ENCODE peak calls at places on chromosomes 3 and 15, in nine cellular contexts. N is RWPE1, C is ascending aorta, G is foreskin fibroblast, O is cardiac muscle cell, E is glutamatergic neuron, Q is heart right ventricle, A is Panc1, Y is B cell. H is an unnamed sample.
A peak's percentile ranks its signal among the peaks of the same experiment; 100 is the strongest.

GRCh38 chr3:123576119-123576518 is 8.7 kb downstream of the HACD2 start:
- DNase-seq in N (no peak), C (no peak), G (peak; percentile 49), O (no peak), E (no peak), Q (no peak), A (no peak), Y (no peak), H (no peak)

GRCh38 chr3:39177708-39178332 is 14.6 kb downstream of the XIRP1 start:
- DNase-seq in N (peak; percentile 88), C (peak; percentile 97), G (peak; percentile 92), O (peak; percentile 67), E (peak; percentile 61), Q (peak; percentile 95), A (no peak), Y (peak; percentile 88), H (peak; percentile 44)

GRCh38 chr3:126956866-126957650 is 25.9 kb upstream of the PLXNA1 start:
- DNase-seq in N (peak; percentile 70), C (no peak), G (no peak), O (no peak), E (peak; percentile 27), Q (no peak), A (no peak), Y (no peak), H (no peak)

GRCh38 chr15:93331545-93332117 is 242.6 kb upstream of the RGMA start:
- DNase-seq in N (no peak), C (no peak), G (no peak), O (peak; percentile 52), E (peak; percentile 46), Q (no peak), A (no peak), Y (no peak), H (no peak)

GRCh38 chr3:127820871-127821853 is 1.2 kb downstream of the MGLL start:
- DNase-seq in N (no peak), C (no peak), G (no peak), O (no peak), E (no peak), Q (no peak), A (no peak), Y (peak; percentile 44), H (no peak)

GRCh38 chr3:57446318-57446841 is 97.8 kb downstream of the DNAH12 start:
- DNase-seq in N (no peak), C (no peak), G (peak; percentile 20), O (no peak), E (no peak), Q (no peak), A (no peak), Y (no peak), H (no peak)

GRCh38 chr15:66986951-66987350 is 78.5 kb upstream of the SMAD3 start:
- DNase-seq in N (no peak), C (no peak), G (no peak), O (no peak), E (no peak), Q (no peak), A (no peak), Y (no peak), H (no peak)

GRCh38 chr15:42069025-42069424 is 25.3 kb downstream of the PLA2G4D start:
- DNase-seq in N (no peak), C (no peak), G (no peak), O (no peak), E (no peak), Q (no peak), A (no peak), Y (no peak), H (no peak)

GRCh38 chr3:11774296-11774877 is 72.3 kb downstream of the TAMM41 start:
- DNase-seq in N (peak; percentile 21), C (no peak), G (peak; percentile 49), O (peak; percentile 48), E (peak; percentile 68), Q (no peak), A (no peak), Y (no peak), H (no peak)
- TF ChIP-seq CTCF in N (no peak), C (no peak), G (peak; percentile 60), O (peak; percentile 55), E (peak; percentile 47), Q (peak; percentile 35), A (peak; percentile 77), Y (no peak), H (no peak)

DNA sequence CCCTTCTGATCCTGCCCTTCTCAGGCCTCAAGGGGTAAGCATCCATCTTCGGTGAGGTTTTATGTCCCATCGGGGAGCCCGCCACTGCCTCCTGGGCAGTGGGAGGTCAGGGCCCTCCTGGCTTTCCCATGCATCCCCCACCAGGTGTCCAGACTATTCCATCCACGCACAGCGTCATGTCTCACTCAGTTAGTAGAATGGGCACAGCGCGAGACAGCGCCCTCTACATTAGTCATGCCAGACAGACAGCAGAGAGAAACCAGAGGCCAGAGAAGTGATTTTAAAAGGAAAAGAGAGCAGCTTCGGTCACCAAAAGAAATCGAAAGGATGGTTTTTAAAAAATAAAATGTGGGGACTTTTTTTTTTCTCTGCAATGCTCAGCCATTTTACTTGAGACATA is 49.8 kb downstream of the ZDHHC3 start:
- DNase-seq in N (no peak), C (no peak), G (no peak), O (no peak), E (no peak), Q (no peak), A (no peak), Y (no peak), H (no peak)
- TF ChIP-seq CTCF in N (no peak), C (no peak), G (no peak), O (no peak), E (no peak), Q (no peak), A (no peak), Y (no peak), H (no peak)

GRCh38 chr15:25691544-25692430 is 171.3 kb downstream of the ATP10A start:
- DNase-seq in N (no peak), C (peak; percentile 59), G (no peak), O (peak; percentile 55), E (no peak), Q (no peak), A (no peak), Y (no peak), H (no peak)
- TF ChIP-seq CTCF in N (no peak), C (peak; percentile 36), G (peak; percentile 41), O (peak; percentile 41), E (no peak), Q (peak; percentile 45), A (no peak), Y (no peak), H (no peak)

DNA sequence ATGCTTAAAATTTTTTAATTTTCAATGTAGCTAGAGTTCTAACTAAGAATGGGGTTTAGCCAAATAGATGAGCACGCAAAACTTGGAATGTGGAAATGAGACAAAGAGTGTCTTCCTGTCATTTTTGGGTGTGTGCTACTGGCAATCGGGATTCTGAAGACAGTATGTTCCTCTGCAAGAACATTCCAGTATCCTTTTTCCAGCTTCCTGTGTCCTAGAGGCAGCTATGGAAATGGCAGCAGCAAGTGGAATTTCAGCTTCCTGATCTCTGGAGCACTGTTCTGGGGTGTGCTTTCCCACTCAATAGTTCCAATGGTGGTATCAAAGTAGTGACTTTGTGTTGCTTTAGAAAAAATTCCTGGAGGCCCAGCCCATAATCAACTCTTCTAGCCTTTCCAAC is 642.9 kb upstream of the KCNMB2 start:
- DNase-seq in N (no peak), C (no peak), G (no peak), O (no peak), E (no peak), Q (no peak), A (no peak), Y (no peak), H (no peak)
- TF ChIP-seq CTCF in N (no peak), C (peak; percentile 10), G (peak; percentile 13), O (no peak), E (no peak), Q (no peak), A (no peak), Y (no peak), H (no peak)

H was measured in CD8-positive, alpha-beta T cell.